ENCODE peak calls at places on chromosomes 1 and 21, in eight cellular contexts. O is GM23248, Q is mesenchymal stem cell, M is neural progenitor cell, D is IMR-90, E is MM.1S, J is H9, S is fibroblast of lung. K is an unnamed sample.

GRCh38 chr21:32858628-32859027 is 87.1 kb upstream of the PAXBP1 start:
- DNase-seq in M (no peak), Q (no peak), J (no peak), E (no peak), O (no peak), D (no peak), S (no peak), K (no peak)

GRCh38 chr1:192311281-192311680 is 5.5 kb upstream of the RGS21 start:
- DNase-seq in M (no peak), E (peak; percentile 60), S (peak; percentile 83), O (peak; percentile 5), J (no peak), D (peak; percentile 80), Q (peak; percentile 61), K (peak; percentile 76)

GRCh38 chr1:30855686-30856259 is 52.8 kb downstream of the SDC3 start:
- DNase-seq in M (no peak), Q (no peak), S (no peak), O (no peak), J (no peak), D (no peak), E (no peak), K (no peak)

GRCh38 chr1:77143529-77144121 is 75.6 kb downstream of the PIGK start:
- DNase-seq in Q (peak; percentile 18), M (no peak), O (peak; percentile 43), D (peak; percentile 1), S (peak; percentile 37), J (no peak), E (no peak), K (peak; percentile 55)

GRCh38 chr1:197024460-197024859 is 42.6 kb downstream of the F13B start:
- DNase-seq in S (peak; percentile 16), J (no peak), E (no peak), M (no peak), Q (no peak), O (peak; percentile 17), D (peak; percentile 7), K (no peak)

GRCh38 chr1:29655945-29656866 is 419.9 kb downstream of the PTPRU start:
- DNase-seq in Q (no peak), J (peak; percentile 57), M (peak; percentile 58), D (peak; percentile 16), E (no peak), S (no peak), O (peak; percentile 25), K (peak; percentile 68)

GRCh38 chr1:175319912-175320230 is 127.3 kb upstream of the KIAA0040 start:
- DNase-seq in M (no peak), O (no peak), J (no peak), D (no peak), Q (no peak), E (no peak), S (no peak), K (no peak)

GRCh38 chr1:201845331-201846083 is 16.6 kb downstream of the IPO9 start:
- DNase-seq in M (no peak), O (peak; percentile 75), D (peak; percentile 79), S (peak; percentile 21), E (no peak), J (no peak), Q (peak; percentile 32), K (no peak)

GRCh38 chr1:53540604-53541262 is 81.5 kb downstream of the DMRTB1 start:
- DNase-seq in O (no peak), E (no peak), J (no peak), Q (no peak), S (no peak), M (no peak), D (no peak), K (no peak)

GRCh38 chr1:18175530-18176377 is 68.2 kb downstream of the IGSF21 start:
- DNase-seq in O (no peak), D (no peak), E (no peak), J (peak; percentile 59), Q (no peak), M (no peak), S (no peak), K (no peak)

GRCh38 chr1:241902376-241903067 is 54.5 kb downstream of the EXO1 start:
- DNase-seq in E (no peak), S (peak; percentile 46), O (peak; percentile 31), Q (peak; percentile 36), D (peak; percentile 39), J (no peak), M (no peak), K (no peak)

GRCh38 chr1:84720275-84720780 is 30.1 kb upstream of the SSX2IP start:
- DNase-seq in Q (no peak), M (no peak), O (no peak), D (no peak), E (peak; percentile 61), J (no peak), S (no peak), K (no peak)

GRCh38 chr1:51736702-51737101 is 119.8 kb downstream of the OSBPL9 start:
- DNase-seq in O (peak; percentile 73), E (peak; percentile 50), S (peak; percentile 67), M (no peak), J (no peak), D (peak; percentile 77), Q (peak; percentile 50), K (peak; percentile 43)

GRCh38 chr1:44810101-44810761 is 1.9 kb downstream of the BTBD19 start:
- DNase-seq in E (no peak), J (peak; percentile 24), S (no peak), O (no peak), D (no peak), Q (peak; percentile 40), M (no peak), K (no peak)

DNA sequence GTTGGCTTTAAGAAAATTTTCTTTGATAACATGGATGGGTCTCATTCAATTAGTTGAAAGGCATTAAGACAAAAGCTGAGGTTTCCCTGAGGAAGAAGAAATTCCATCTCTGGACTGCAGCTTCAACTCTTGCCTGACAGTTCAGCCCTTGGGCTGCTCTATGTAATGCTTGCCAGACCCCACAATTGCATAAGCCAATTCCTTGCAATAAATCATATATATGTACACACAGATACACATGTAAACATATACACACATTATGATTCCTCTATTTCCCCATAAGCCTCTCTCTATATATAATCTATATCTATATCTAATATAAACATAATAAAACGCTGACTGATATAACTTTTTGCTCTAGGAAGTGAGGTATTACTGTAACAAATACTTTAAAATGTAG is 301.5 kb upstream of the PRMT6 start:
- DNase-seq in O (no peak), J (no peak), M (no peak), Q (no peak), D (no peak), S (peak; percentile 8), E (no peak), K (no peak)
- H3K9me3 ChIP-seq in O (no peaks in the 10 kb centered on the region), J (no peaks in the 10 kb centered on the region), M (no peaks in the 10 kb centered on the region), Q (no peaks in the 10 kb centered on the region), D (no peaks in the 10 kb centered on the region), S (no peaks in the 10 kb centered on the region), E (no peaks in the 10 kb centered on the region), K (peaks cover 21% of the 10 kb centered on the region)

GRCh38 chr1:99816656-99817055 is 33.5 kb upstream of the AGL start:
- DNase-seq in O (no peak), M (no peak), E (no peak), J (no peak), Q (no peak), S (no peak), D (no peak), K (no peak)
- H2AFZ ChIP-seq in O (no peak overlapping the region), M (peak overlapping the region; percentile 57), E (no peak overlapping the region), J (no peak overlapping the region), Q (no peak overlapping the region), S (no peak overlapping the region), D (no peak overlapping the region), K (no peak overlapping the region)

DNA sequence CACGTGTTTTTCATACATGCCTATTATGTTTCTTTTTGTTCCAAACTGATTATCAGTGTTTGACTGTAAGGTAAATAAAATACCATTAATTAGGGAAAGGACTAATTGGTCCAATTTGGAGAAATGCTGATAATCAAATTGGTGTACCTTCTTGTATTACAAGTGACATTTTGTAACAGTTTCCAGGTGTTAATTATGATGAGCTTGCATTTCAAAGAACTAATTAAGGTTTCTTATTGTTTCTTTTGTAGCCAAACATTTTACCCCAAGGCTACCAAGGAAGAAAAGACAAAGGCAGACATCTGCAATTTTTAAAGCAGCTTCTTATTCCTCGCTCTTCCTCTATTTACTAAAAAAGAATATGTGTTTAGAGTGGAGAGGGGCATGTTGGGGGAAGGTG is 88.7 kb upstream of the GRIK1 start:
- DNase-seq in M (no peak), O (no peak), S (no peak), E (no peak), Q (no peak), J (no peak), D (no peak), K (no peak)
- H3K9me3 ChIP-seq in M (no peaks in the 10 kb centered on the region), O (no peaks in the 10 kb centered on the region), S (no peaks in the 10 kb centered on the region), E (no peaks in the 10 kb centered on the region), Q (no peaks in the 10 kb centered on the region), J (no peaks in the 10 kb centered on the region), D (peaks cover 4% of the 10 kb centered on the region), K (no peaks in the 10 kb centered on the region)

GRCh38 chr21:25171438-25171837 is 435.8 kb downstream of the MRPL39 start:
- DNase-seq in J (no peak), D (peak; percentile 15), E (no peak), S (peak; percentile 62), Q (no peak), M (no peak), O (peak; percentile 4), K (no peak)

GRCh38 chr21:25170681-25171080 is 436.6 kb downstream of the MRPL39 start:
- DNase-seq in S (no peak), E (no peak), O (no peak), Q (no peak), M (no peak), J (no peak), D (no peak), K (no peak)

GRCh38 chr21:25179116-25179515 is 428.2 kb downstream of the MRPL39 start:
- DNase-seq in D (peak; percentile 30), Q (no peak), O (peak; percentile 1), E (no peak), M (no peak), S (peak; percentile 75), J (no peak), K (no peak)

GRCh38 chr21:25176637-25177412 is 430.5 kb downstream of the MRPL39 start:
- DNase-seq in D (peak; percentile 5), E (no peak), M (no peak), Q (no peak), O (no peak), S (peak; percentile 6), J (no peak), K (peak; percentile 77)

GRCh38 chr21:25175938-25176337 is 431.3 kb downstream of the MRPL39 start:
- DNase-seq in J (no peak), S (no peak), D (no peak), M (no peak), E (no peak), Q (no peak), O (no peak), K (no peak)
- H2AFZ ChIP-seq in J (no peak overlapping the region), S (no peak overlapping the region), D (no peak overlapping the region), M (no peak overlapping the region), E (no peak overlapping the region), Q (no peak overlapping the region), O (no peak overlapping the region), K (no peak overlapping the region)

GRCh38 chr21:21366277-21366676 is 368.1 kb downstream of the NCAM2 start:
- DNase-seq in D (no peak), Q (no peak), O (no peak), J (no peak), M (no peak), E (no peak), S (no peak), K (no peak)

GRCh38 chr21:21367583-21367982 is 369.4 kb downstream of the NCAM2 start:
- DNase-seq in E (no peak), Q (no peak), S (no peak), J (no peak), M (no peak), D (no peak), O (no peak), K (no peak)
- H3K9me3 ChIP-seq in E (no peaks in the 10 kb centered on the region), Q (no peaks in the 10 kb centered on the region), S (no peaks in the 10 kb centered on the region), J (no peaks in the 10 kb centered on the region), M (no peaks in the 10 kb centered on the region), D (no peaks in the 10 kb centered on the region), O (no peaks in the 10 kb centered on the region), K (peaks cover 19% of the 10 kb centered on the region)

K was measured in Karpas-422.